ENCODE peak calls at places on chromosomes 11 and 22, in ten cellular contexts. U is small intestine, X is gastrocnemius medialis, H is astrocyte, K is left ventricle myocardium inferior, C is A549, V is lung, A is body of pancreas, D is IMR-90, Z is A673. Y is an unnamed sample.

GRCh38 chr22:21734540-21735197 is 925 bp downstream of the YPEL1 start:
- DNase-seq in H (no peak), D (no peak), X (no peak), K (no peak), Z (no peak), V (no peak), U (no peak), A (no peak), C (no peak), Y (no peak)

GRCh38 chr11:83671295-83671694 is 385.1 kb upstream of the CCDC90B start:
- DNase-seq in U (no peak), H (no peak), D (peak), A (no peak), K (no peak), C (no peak), X (no peak), Z (no peak), V (no peak), Y (no peak)

GRCh38 chr11:128940156-128940555 is 2.5 kb downstream of the TP53AIP1 start:
- DNase-seq in U (no peak), K (no peak), D (no peak), H (no peak), C (no peak), A (no peak), Z (no peak), X (no peak), V (no peak), Y (no peak)

GRCh38 chr11:91857194-91857593 is 367.4 kb upstream of the FAT3 start:
- DNase-seq in U (no peak), C (no peak), V (no peak), H (peak), Z (peak), D (no peak), X (no peak), A (no peak), K (no peak), Y (no peak)

GRCh38 chr11:63999349-64000025 is 13.2 kb downstream of the OTUB1 start:
- DNase-seq in V (peak), C (peak), A (no peak), U (peak), H (peak), Z (peak), X (no peak), D (no peak), K (peak), Y (no peak)

GRCh38 chr11:75389276-75389605 is 10.1 kb upstream of the RPS3 start:
- DNase-seq in V (no peak), X (no peak), A (no peak), Z (no peak), D (peak), K (no peak), U (no peak), H (no peak), C (no peak), Y (no peak)

GRCh38 chr11:2515401-2516275 is 70.8 kb downstream of the KCNQ1 start:
- DNase-seq in Z (no peak), C (no peak), H (no peak), V (no peak), X (peak), A (peak), U (no peak), D (no peak), K (peak), Y (peak)

GRCh38 chr11:40186401-40187091 is 1272.9 kb downstream of the LRRC4C start:
- DNase-seq in H (no peak), A (no peak), D (no peak), Z (no peak), U (no peak), C (no peak), X (no peak), V (no peak), K (no peak), Y (no peak)

GRCh38 chr22:47172771-47173534 is 410.5 kb downstream of the TBC1D22A start:
- DNase-seq in H (no peak), U (no peak), Z (no peak), D (no peak), V (no peak), X (peak), K (no peak), C (no peak), A (no peak), Y (no peak)

GRCh38 chr11:88535266-88535665 is 197.7 kb upstream of the CTSC start:
- DNase-seq in C (no peak), H (peak), K (no peak), D (peak), A (no peak), V (no peak), X (no peak), Z (no peak), U (no peak), Y (no peak)

GRCh38 chr11:12007769-12008737 is at the start of gene DKK3:
- DNase-seq in V (no peak), Z (no peak), X (no peak), C (no peak), H (no peak), K (no peak), A (no peak), D (peak), U (no peak), Y (no peak)

GRCh38 chr11:10650630-10651029 is 42.9 kb downstream of the IRAG1 start:
- DNase-seq in D (no peak), K (no peak), A (no peak), Z (peak), U (no peak), H (no peak), V (no peak), C (no peak), X (no peak), Y (no peak)

GRCh38 chr11:69699213-69699612 is 4.6 kb downstream of the FGF19 start:
- DNase-seq in H (no peak), C (no peak), K (no peak), A (no peak), X (no peak), D (no peak), U (no peak), V (no peak), Z (no peak), Y (peak)

GRCh38 chr11:75240381-75241035 is at the start of gene TPBGL:
- DNase-seq in K (no peak), Z (peak), H (no peak), D (no peak), U (no peak), X (no peak), C (no peak), V (no peak), A (no peak), Y (no peak)

GRCh38 chr11:10605941-10606381 is 37.5 kb upstream of the LYVE1 start:
- DNase-seq in Z (peak), H (peak), K (peak), U (no peak), A (no peak), V (peak), D (peak), X (peak), C (no peak), Y (no peak)

GRCh38 chr11:22082788-22083187 is 110.1 kb upstream of the ANO5 start:
- DNase-seq in U (peak), H (no peak), K (no peak), D (no peak), Z (no peak), A (no peak), C (no peak), X (no peak), V (no peak), Y (no peak)

GRCh38 chr11:12433571-12434061 is 56.2 kb downstream of the PARVA start:
- DNase-seq in X (no peak), Z (no peak), D (peak), H (peak), A (no peak), U (no peak), V (no peak), C (no peak), K (no peak), Y (peak)

GRCh38 chr11:31826530-31827438 is 15.7 kb upstream of the PAX6 start:
- DNase-seq in V (no peak), A (no peak), H (no peak), X (no peak), D (no peak), Z (no peak), K (no peak), C (no peak), U (no peak), Y (no peak)

GRCh38 chr11:44637477-44637876 is 72.0 kb downstream of the CD82 start:
- DNase-seq in H (no peak), U (no peak), C (no peak), X (no peak), V (no peak), D (no peak), Z (no peak), K (no peak), A (no peak), Y (no peak)

GRCh38 chr11:9777525-9777924 is 113.6 kb downstream of the SWAP70 start:
- DNase-seq in Z (no peak), A (no peak), X (no peak), D (no peak), V (no peak), U (no peak), H (no peak), C (no peak), K (no peak), Y (no peak)

DNA sequence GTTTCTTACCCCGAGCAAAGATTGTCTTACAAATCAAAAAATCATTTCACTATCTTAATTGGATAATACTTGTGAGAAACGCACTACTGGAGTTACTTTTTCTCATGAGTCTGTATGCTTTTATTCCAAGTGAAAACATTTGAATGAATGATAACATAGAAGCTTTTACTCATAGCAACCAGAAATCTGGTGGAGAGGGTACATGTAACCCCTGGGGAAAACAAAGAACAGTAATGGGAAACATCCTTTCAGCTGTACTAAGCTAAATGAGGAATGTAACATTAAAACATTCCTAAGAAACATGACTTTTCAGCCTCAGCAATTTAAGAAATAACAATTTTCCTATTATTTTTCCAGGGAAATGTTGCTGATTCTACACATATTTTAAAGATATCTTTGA is 97.3 kb upstream of the CEP126 start:
- DNase-seq in U (no peak), K (no peak), V (no peak), H (no peak), C (no peak), D (no peak), A (no peak), Z (no peak), X (no peak), Y (no peak)
- H3K4me3 ChIP-seq in U (no peak), K (no peak), V (no peak), H (no peak), C (no peak), D (no peak), A (no peak), Z (no peak), X (no peak), Y (no peak)

GRCh38 chr22:17864398-17865182 is 90.3 kb upstream of the BID start:
- DNase-seq in A (no peak), V (no peak), C (no peak), Z (no peak), D (no peak), K (no peak), U (no peak), X (no peak), H (no peak), Y (no peak)
- H3K27ac ChIP-seq in A (no peak), V (no peak), C (no peak), Z (no peak), D (no peak), K (no peak), U (no peak), X (no peak), H (no peak), Y (no peak)

GRCh38 chr11:118907051-118907748 is 18.5 kb downstream of the BCL9L start:
- DNase-seq in H (peak), U (peak), K (peak), V (peak), C (peak), D (peak), Z (peak), X (peak), A (peak), Y (peak)
- H3K4me3 ChIP-seq in H (no peak), U (no peak), K (no peak), V (no peak), C (peak), D (no peak), Z (peak), X (no peak), A (no peak), Y (no peak)

GRCh38 chr11:112863304-112863703 is 97.9 kb upstream of the NCAM1 start:
- DNase-seq in C (no peak), D (no peak), X (no peak), H (no peak), K (no peak), V (no peak), A (no peak), Z (no peak), U (no peak), Y (peak)

GRCh38 chr11:112856591-112856990 is 104.6 kb upstream of the NCAM1 start:
- DNase-seq in V (no peak), U (no peak), A (no peak), K (no peak), X (no peak), Z (no peak), H (no peak), D (no peak), C (no peak), Y (no peak)

GRCh38 chr11:112858289-112859023 is 102.8 kb upstream of the NCAM1 start:
- DNase-seq in X (no peak), C (no peak), U (no peak), A (no peak), D (no peak), V (no peak), K (no peak), Z (no peak), H (no peak), Y (no peak)

GRCh38 chr11:112861356-112861755 is 99.9 kb upstream of the NCAM1 start:
- DNase-seq in Z (no peak), H (no peak), U (no peak), D (no peak), K (no peak), A (no peak), X (no peak), V (no peak), C (no peak), Y (no peak)

DNA sequence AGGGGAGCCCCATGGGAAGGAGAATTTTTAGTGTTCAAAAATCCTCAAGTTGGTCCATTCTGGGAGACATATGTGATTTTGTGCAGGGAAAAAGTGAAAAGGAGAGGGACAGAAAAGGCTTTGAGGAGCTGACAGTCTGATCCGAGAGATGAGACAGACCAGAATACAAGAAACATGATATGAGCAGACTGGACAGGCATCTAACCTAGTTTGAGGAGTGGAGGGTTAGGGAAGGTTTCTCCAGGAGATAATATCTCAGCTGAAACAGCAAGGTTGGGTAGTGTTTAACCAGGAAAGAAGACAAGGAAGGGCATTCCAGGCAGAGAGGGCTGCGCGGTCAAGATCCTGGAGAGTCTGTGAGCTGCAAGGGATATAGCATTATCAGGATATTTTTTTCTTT is 101.4 kb upstream of the NCAM1 start:
- DNase-seq in K (no peak), V (no peak), D (no peak), H (no peak), A (no peak), C (no peak), X (no peak), U (no peak), Z (no peak), Y (no peak)
- H3K27ac ChIP-seq in K (no peak), V (no peak), D (no peak), H (no peak), A (no peak), C (no peak), X (no peak), U (no peak), Z (no peak), Y (no peak)

DNA sequence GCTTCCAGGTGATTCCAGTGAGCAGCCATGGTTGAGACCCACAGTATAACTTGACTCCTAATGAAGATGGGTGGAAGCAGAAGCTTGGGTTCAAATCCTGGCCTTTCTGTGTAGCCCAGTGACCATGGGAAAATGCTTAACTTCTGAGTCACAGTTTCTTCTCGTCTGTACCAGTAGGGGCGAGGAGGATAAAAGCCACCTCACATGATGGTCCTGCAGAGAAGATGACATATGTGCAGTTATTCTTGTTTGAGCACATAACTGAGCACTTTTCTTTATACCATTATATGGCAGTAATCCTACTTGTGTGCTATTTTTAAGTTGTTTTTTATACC is 5.0 kb downstream of the TMEM109 start:
- DNase-seq in K (no peak), X (no peak), V (no peak), Z (peak), D (peak), U (no peak), A (no peak), C (peak), H (peak), Y (no peak)
- H3K4me3 ChIP-seq in K (no peak), X (no peak), V (no peak), Z (no peak), D (no peak), U (no peak), A (no peak), C (no peak), H (no peak), Y (no peak)

DNA sequence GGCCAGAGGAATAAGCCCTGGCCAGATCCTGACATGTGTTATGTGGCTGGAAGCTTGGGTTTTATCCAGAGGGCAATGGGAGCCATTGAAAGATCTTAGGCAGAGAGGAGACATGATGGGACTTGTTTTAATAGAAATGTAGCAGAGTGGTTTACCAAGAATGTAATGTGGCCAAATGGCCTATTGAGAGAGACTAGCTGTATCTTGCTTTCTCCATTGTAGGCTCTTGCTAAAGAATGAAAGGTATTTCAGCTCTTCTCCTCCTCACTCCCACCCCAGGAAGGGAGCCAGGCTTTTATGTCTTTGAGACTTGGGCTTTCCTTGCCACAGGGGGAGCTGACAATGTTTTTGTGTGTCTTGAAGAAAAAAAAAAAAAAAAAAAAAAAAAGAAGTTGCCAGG is 82.3 kb downstream of the TRIM29 start:
- DNase-seq in K (no peak), D (no peak), Z (no peak), U (no peak), A (no peak), V (no peak), X (no peak), H (peak), C (no peak), Y (no peak)
- H3K27ac ChIP-seq in K (no peak), D (no peak), Z (no peak), U (no peak), A (no peak), V (no peak), X (no peak), H (peak), C (no peak), Y (no peak)

GRCh38 chr11:118304227-118304808 is at the start of gene CD3E:
- DNase-seq in C (no peak), D (no peak), K (no peak), Z (no peak), V (no peak), H (no peak), A (no peak), U (peak), X (no peak), Y (no peak)
- H3K4me3 ChIP-seq in C (no peak), D (no peak), K (no peak), Z (no peak), V (no peak), H (no peak), A (no peak), U (peak), X (no peak), Y (no peak)

GRCh38 chr22:42699953-42700352 is 20.7 kb downstream of the A4GALT start:
- DNase-seq in X (no peak), K (no peak), A (no peak), D (no peak), H (no peak), V (no peak), U (no peak), C (no peak), Z (no peak), Y (no peak)
- H3K27ac ChIP-seq in X (peak), K (peak), A (no peak), D (no peak), H (no peak), V (no peak), U (no peak), C (no peak), Z (peak), Y (no peak)

DNA sequence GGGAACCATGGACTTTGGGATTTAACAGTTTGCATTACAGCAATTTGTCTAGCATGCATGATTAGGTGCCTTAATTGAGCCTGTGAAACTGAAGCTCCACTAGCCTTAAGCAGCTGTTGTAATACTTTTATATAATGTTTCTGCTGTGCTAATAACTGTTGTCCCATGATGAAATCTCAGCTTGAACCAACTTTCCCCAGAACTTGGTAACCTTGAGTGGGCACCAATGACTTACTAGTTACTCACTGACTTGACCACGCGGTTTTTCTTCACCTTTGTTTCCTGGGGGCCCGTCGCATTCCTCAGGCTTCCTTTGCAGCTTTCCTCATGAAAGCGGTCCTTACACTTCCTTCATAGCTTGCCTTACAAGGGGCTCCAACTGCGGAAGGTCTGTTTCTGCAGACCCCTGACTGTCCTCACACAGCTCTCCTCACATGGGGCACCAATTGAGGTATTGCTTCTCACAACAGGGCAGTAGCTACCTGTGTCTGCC is 11.2 kb upstream of the GLYATL1 start:
- DNase-seq in U (peak), Z (no peak), D (peak), H (peak), A (no peak), X (no peak), K (no peak), C (no peak), V (no peak), Y (no peak)
- H3K4me3 ChIP-seq in U (no peak), Z (no peak), D (no peak), H (no peak), A (no peak), X (no peak), K (no peak), C (no peak), V (no peak), Y (no peak)

DNA sequence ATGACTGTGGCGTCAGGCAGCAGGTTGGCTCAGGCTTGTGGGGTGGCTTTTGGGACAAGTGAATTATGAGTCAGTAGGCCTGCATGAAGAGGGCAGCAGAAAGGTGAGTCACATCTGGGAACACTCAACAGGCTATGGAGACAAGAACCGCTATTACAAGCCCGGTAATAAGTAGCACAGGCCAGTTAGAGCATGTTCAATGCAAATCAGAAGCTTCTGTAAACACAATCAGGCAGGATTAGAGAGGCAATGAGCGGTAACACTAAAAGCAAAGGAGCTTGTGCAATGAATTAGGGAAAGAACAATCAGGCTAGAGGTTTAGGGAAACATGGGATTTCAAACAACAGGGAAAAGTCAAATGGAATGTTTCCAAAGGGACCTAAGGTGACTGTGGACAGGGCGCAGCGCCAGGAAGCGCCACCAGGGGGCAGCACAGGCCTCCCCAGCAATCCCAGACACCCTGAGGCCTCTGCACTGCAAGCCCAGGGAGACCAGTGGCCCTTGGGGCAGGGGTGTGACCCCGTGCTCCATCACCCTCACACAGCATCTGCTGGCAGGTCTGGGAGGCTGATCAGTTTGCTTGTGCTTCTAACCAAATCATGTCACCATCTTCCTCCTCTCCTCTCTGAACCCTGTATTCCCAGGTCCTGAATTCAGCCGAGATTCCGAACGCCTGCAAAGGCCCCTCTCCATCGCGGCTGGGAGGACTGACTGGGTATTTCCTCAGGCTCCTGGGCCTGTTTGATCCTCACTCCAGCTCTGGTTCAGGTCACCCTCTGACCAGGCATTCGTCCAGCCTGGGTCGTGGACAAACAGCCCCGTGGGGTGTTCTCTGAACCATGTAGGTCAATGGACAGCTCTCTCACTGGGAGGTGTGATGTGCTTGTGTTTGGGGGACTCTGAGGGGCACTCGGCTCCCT is 50.0 kb downstream of the C11orf58 start:
- DNase-seq in D (peak), V (peak), U (peak), Z (peak), H (peak), C (peak), X (peak), A (peak), K (peak), Y (peak)
- H3K27ac ChIP-seq in D (no peak), V (peak), U (no peak), Z (no peak), H (peak), C (no peak), X (no peak), A (no peak), K (peak), Y (no peak)

Y was measured in SJCRH30.